ENCODE peak calls at places on chromosomes 11 and 22, in seven cellular contexts. One of them, this sample, is unnamed.

GRCh38 chr11:81039916-81040530 is 1599.2 kb upstream of the TENM4 start:
- DNase-seq in GM20000: no peak
- DNase-seq in AG10803: no peak
- DNase-seq in astrocyte of the cerebellum: no peak
- DNase-seq in PC-3: no peak
- DNase-seq in heart left ventricle: no peak
- DNase-seq in endothelial cell: no peak
- DNase-seq in this sample: no peak

GRCh38 chr11:73392108-73393010 is 16.2 kb downstream of the RELT start:
- DNase-seq in astrocyte of the cerebellum: no peak
- DNase-seq in AG10803: no peak
- DNase-seq in endothelial cell: no peak
- DNase-seq in GM20000: no peak
- DNase-seq in PC-3: no peak
- DNase-seq in heart left ventricle: no peak
- DNase-seq in this sample: no peak

GRCh38 chr11:60363542-60364525 is 14.5 kb upstream of the MS4A7 start:
- DNase-seq in PC-3: peak
- DNase-seq in AG10803: peak
- DNase-seq in heart left ventricle: peak
- DNase-seq in astrocyte of the cerebellum: peak
- DNase-seq in endothelial cell: peak
- DNase-seq in GM20000: peak
- DNase-seq in this sample: peak

GRCh38 chr11:68470304-68470811 is 9.8 kb downstream of the PPP6R3 start:
- DNase-seq in endothelial cell: no peak
- DNase-seq in GM20000: no peak
- DNase-seq in astrocyte of the cerebellum: no peak
- DNase-seq in PC-3: no peak
- DNase-seq in heart left ventricle: peak
- DNase-seq in AG10803: no peak
- DNase-seq in this sample: no peak

GRCh38 chr11:72642815-72643511 is 31.3 kb downstream of the PDE2A start:
- DNase-seq in AG10803: peak
- DNase-seq in astrocyte of the cerebellum: no peak
- DNase-seq in GM20000: peak
- DNase-seq in PC-3: peak
- DNase-seq in heart left ventricle: peak
- DNase-seq in endothelial cell: peak
- DNase-seq in this sample: peak

GRCh38 chr22:26445577-26446275 is 16.7 kb downstream of the ASPHD2 start:
- DNase-seq in PC-3: no peak
- DNase-seq in endothelial cell: no peak
- DNase-seq in AG10803: no peak
- DNase-seq in GM20000: no peak
- DNase-seq in heart left ventricle: no peak
- DNase-seq in astrocyte of the cerebellum: no peak
- DNase-seq in this sample: no peak

GRCh38 chr22:32764330-32765116 is 37.0 kb upstream of the TIMP3 start:
- DNase-seq in endothelial cell: no peak
- DNase-seq in heart left ventricle: peak
- DNase-seq in astrocyte of the cerebellum: no peak
- DNase-seq in AG10803: peak
- DNase-seq in GM20000: no peak
- DNase-seq in PC-3: no peak
- DNase-seq in this sample: peak

GRCh38 chr11:5605849-5606248 is 9.4 kb downstream of the TRIM6 start:
- DNase-seq in GM20000: no peak
- DNase-seq in AG10803: peak
- DNase-seq in PC-3: peak
- DNase-seq in endothelial cell: no peak
- DNase-seq in heart left ventricle: no peak
- DNase-seq in astrocyte of the cerebellum: peak
- DNase-seq in this sample: peak

GRCh38 chr11:116838321-116839084 is 1.1 kb upstream of the APOA1 start:
- DNase-seq in endothelial cell: no peak
- DNase-seq in heart left ventricle: no peak
- DNase-seq in PC-3: no peak
- DNase-seq in astrocyte of the cerebellum: no peak
- DNase-seq in AG10803: no peak
- DNase-seq in GM20000: no peak
- DNase-seq in this sample: no peak

GRCh38 chr11:109320595-109320994 is 101.4 kb upstream of the C11orf87 start:
- DNase-seq in heart left ventricle: no peak
- DNase-seq in AG10803: peak
- DNase-seq in endothelial cell: no peak
- DNase-seq in astrocyte of the cerebellum: peak
- DNase-seq in GM20000: no peak
- DNase-seq in PC-3: peak
- DNase-seq in this sample: peak

GRCh38 chr11:60165946-60166345 is 16.9 kb downstream of the MS4A6A start:
- DNase-seq in PC-3: peak
- DNase-seq in astrocyte of the cerebellum: no peak
- DNase-seq in endothelial cell: no peak
- DNase-seq in heart left ventricle: no peak
- DNase-seq in GM20000: no peak
- DNase-seq in AG10803: no peak
- DNase-seq in this sample: no peak

GRCh38 chr11:45622861-45623260 is 42.6 kb downstream of the CHST1 start:
- DNase-seq in astrocyte of the cerebellum: no peak
- DNase-seq in PC-3: no peak
- DNase-seq in AG10803: no peak
- DNase-seq in heart left ventricle: no peak
- DNase-seq in GM20000: no peak
- DNase-seq in endothelial cell: no peak
- DNase-seq in this sample: no peak

GRCh38 chr11:106990322-106990721 is 28.0 kb downstream of the GUCY1A2 start:
- DNase-seq in astrocyte of the cerebellum: no peak
- DNase-seq in AG10803: no peak
- DNase-seq in heart left ventricle: peak
- DNase-seq in PC-3: no peak
- DNase-seq in GM20000: no peak
- DNase-seq in endothelial cell: no peak
- DNase-seq in this sample: no peak

DNA sequence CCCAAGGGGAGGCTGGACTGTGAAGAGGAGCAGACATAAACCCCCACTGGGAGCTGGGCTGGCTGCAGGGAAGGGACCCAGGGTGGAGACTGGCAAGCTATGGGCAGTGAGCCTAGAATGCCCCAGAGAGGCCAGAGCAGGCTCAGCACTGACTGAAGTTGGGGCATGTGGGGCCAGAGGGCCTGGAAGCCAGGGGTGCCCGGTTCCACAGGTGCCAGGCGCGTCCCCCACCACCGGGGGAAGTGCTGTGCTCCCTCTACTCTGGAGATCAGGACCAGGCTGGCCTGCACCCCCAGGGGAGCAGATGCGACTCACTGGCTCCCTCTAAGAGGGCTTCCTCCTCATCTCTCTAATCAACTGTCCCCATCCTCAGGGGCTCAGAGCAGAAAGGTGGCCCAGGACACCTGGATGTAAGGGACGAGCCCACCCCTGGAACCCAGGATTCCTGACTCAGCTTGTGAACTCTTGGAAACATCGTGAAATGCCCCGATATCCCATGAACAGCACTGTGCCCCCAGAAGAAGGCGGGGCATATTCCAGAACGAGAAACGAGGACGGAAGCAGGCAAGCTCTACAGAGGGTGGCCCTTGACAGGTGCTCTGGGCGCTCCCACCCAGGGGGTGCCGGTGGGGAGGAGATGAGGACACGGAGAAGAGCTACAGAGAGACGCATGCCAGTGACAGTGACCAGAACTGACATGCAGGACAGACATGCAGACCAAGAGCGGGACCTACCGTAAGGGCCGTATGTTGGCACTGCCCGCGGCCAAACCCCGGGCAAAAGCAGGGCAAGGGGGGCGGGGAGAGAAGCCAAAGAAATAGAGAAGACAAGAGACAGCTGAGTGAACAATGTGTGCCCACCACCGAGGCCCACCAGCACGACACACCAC is 20.4 kb downstream of the MAFF start:
- DNase-seq in PC-3: no peak
- DNase-seq in AG10803: no peak
- DNase-seq in astrocyte of the cerebellum: no peak
- DNase-seq in GM20000: no peak
- DNase-seq in heart left ventricle: no peak
- DNase-seq in endothelial cell: no peak
- DNase-seq in this sample: no peak
- TF ChIP-seq CTCF in PC-3: no peak
- TF ChIP-seq CTCF in AG10803: no peak
- TF ChIP-seq CTCF in astrocyte of the cerebellum: no peak
- TF ChIP-seq CTCF in GM20000: no peak
- TF ChIP-seq CTCF in heart left ventricle: no peak
- TF ChIP-seq CTCF in endothelial cell: no peak
- TF ChIP-seq CTCF in this sample: no peak

DNA sequence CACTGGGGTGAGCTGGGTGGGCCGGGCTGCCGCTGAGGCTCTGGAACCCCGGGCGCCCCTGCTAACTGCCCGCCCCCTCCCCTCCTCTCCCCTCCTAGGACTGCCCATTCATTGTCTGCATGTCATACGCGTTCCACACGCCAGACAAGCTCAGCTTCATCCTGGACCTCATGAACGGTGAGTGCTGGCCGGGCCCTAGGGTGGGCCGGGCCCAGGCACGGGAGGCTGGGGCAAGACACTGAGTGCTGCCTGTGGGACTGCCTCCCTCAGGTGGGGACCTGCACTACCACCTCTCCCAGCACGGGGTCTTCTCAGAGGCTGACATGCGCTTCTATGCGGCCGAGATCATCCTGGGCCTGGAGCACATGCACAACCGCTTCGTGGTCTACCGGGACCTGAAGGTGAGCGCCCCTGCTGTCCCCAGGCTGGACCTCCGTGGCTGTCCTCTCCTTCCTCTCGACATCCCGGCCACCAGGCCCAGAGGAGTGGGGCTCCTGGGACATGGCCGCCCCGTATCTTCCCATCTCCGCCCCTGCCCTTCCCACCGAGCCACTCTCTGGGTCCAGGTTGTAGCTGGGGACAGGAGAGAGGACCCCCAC is 7.5 kb upstream of the ANKRD13D start:
- DNase-seq in GM20000: no peak
- DNase-seq in PC-3: no peak
- DNase-seq in endothelial cell: no peak
- DNase-seq in astrocyte of the cerebellum: no peak
- DNase-seq in AG10803: no peak
- DNase-seq in heart left ventricle: peak
- DNase-seq in this sample: no peak
- TF ChIP-seq CTCF in GM20000: no peak
- TF ChIP-seq CTCF in PC-3: no peak
- TF ChIP-seq CTCF in endothelial cell: no peak
- TF ChIP-seq CTCF in astrocyte of the cerebellum: no peak
- TF ChIP-seq CTCF in AG10803: no peak
- TF ChIP-seq CTCF in heart left ventricle: no peak
- TF ChIP-seq CTCF in this sample: no peak

DNA sequence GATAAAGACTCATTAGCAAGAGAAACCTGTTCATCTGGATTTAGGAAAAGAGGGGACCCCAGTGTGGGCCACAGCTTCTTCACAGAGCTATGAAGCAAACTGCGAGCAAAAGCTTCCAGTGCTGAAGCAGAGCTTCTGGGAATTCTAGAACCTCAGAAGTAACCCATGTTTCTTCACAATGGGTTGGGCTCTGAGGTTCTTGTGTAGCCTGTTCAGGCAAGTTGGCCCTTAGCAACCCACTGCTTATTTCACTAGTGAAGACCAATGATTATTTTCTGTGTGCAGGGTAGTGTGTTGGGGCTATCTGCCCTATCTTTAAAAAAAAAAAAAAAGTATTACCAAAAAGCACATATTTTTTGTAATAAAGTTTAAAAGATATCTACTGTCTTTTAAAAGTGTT is at the start of gene ACRV1:
- DNase-seq in GM20000: no peak
- DNase-seq in AG10803: no peak
- DNase-seq in heart left ventricle: no peak
- DNase-seq in PC-3: no peak
- DNase-seq in astrocyte of the cerebellum: no peak
- DNase-seq in endothelial cell: no peak
- DNase-seq in this sample: no peak
- TF ChIP-seq CTCF in GM20000: no peak
- TF ChIP-seq CTCF in AG10803: no peak
- TF ChIP-seq CTCF in heart left ventricle: no peak
- TF ChIP-seq CTCF in PC-3: no peak
- TF ChIP-seq CTCF in astrocyte of the cerebellum: no peak
- TF ChIP-seq CTCF in endothelial cell: no peak
- TF ChIP-seq CTCF in this sample: no peak

GRCh38 chr22:29724843-29725242 is 5.0 kb downstream of the CABP7 start:
- DNase-seq in GM20000: no peak
- DNase-seq in astrocyte of the cerebellum: no peak
- DNase-seq in endothelial cell: no peak
- DNase-seq in PC-3: no peak
- DNase-seq in AG10803: no peak
- DNase-seq in heart left ventricle: no peak
- DNase-seq in this sample: no peak

GRCh38 chr22:29726104-29726503 is 6.3 kb downstream of the CABP7 start:
- DNase-seq in GM20000: no peak
- DNase-seq in PC-3: no peak
- DNase-seq in AG10803: no peak
- DNase-seq in heart left ventricle: no peak
- DNase-seq in endothelial cell: no peak
- DNase-seq in astrocyte of the cerebellum: no peak
- DNase-seq in this sample: no peak

GRCh38 chr22:29726512-29727247 is 6.9 kb downstream of the CABP7 start:
- DNase-seq in endothelial cell: no peak
- DNase-seq in astrocyte of the cerebellum: no peak
- DNase-seq in heart left ventricle: no peak
- DNase-seq in GM20000: no peak
- DNase-seq in AG10803: no peak
- DNase-seq in PC-3: no peak
- DNase-seq in this sample: no peak

GRCh38 chr22:29729161-29729560 is 9.4 kb downstream of the CABP7 start:
- DNase-seq in GM20000: no peak
- DNase-seq in heart left ventricle: no peak
- DNase-seq in endothelial cell: no peak
- DNase-seq in PC-3: no peak
- DNase-seq in astrocyte of the cerebellum: no peak
- DNase-seq in AG10803: no peak
- DNase-seq in this sample: no peak

DNA sequence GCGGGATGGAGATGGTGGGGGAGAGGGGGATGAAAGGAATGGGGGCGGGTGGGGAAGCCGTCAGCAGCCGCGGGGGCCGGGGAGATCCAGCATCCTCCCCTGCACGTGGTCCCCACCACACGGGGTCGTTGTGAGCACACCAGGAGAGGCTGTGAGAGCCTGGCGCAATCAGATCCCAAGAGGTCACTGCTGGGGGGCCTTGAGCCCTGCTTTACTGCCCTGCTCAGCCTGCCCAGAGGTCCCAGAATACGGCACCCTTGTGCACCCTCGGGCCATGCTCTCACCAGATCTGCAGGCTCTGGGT is 7.4 kb downstream of the CABP7 start:
- DNase-seq in PC-3: no peak
- DNase-seq in heart left ventricle: peak
- DNase-seq in endothelial cell: peak
- DNase-seq in AG10803: peak
- DNase-seq in astrocyte of the cerebellum: no peak
- DNase-seq in GM20000: peak
- DNase-seq in this sample: peak
- TF ChIP-seq CTCF in PC-3: peak
- TF ChIP-seq CTCF in heart left ventricle: no peak
- TF ChIP-seq CTCF in endothelial cell: no peak
- TF ChIP-seq CTCF in AG10803: peak
- TF ChIP-seq CTCF in astrocyte of the cerebellum: peak
- TF ChIP-seq CTCF in GM20000: no peak
- TF ChIP-seq CTCF in this sample: peak